ENCODE peak calls at places on chromosomes 11 and 22, in ten cellular contexts. One of them, this sample, is unnamed.

GRCh38 chr11:38300570-38300969 is 1702.5 kb upstream of the RAG2 start:
- DNase-seq in mammary epithelial cell: no peak
- DNase-seq in PC-3: no peak
- DNase-seq in H9: no peak
- DNase-seq in GM23338: no peak
- DNase-seq in IMR-90: no peak
- DNase-seq in hepatocyte: no peak
- DNase-seq in neural progenitor cell: no peak
- DNase-seq in GM12878: no peak
- DNase-seq in OCI-LY7: no peak
- DNase-seq in this sample: no peak

GRCh38 chr11:74682731-74683278 is 48.4 kb downstream of the CHRDL2 start:
- DNase-seq in mammary epithelial cell: no peak
- DNase-seq in GM23338: peak; percentile 16
- DNase-seq in PC-3: no peak
- DNase-seq in GM12878: no peak
- DNase-seq in neural progenitor cell: no peak
- DNase-seq in OCI-LY7: no peak
- DNase-seq in IMR-90: no peak
- DNase-seq in H9: no peak
- DNase-seq in hepatocyte: no peak
- DNase-seq in this sample: no peak

GRCh38 chr11:65851083-65851579 is 6.8 kb downstream of the CFL1 start:
- DNase-seq in IMR-90: no peak
- DNase-seq in PC-3: peak; percentile 69
- DNase-seq in GM23338: peak; percentile 90
- DNase-seq in neural progenitor cell: peak; percentile 45
- DNase-seq in hepatocyte: peak; percentile 16
- DNase-seq in mammary epithelial cell: no peak
- DNase-seq in OCI-LY7: no peak
- DNase-seq in GM12878: no peak
- DNase-seq in H9: peak; percentile 84
- DNase-seq in this sample: no peak

GRCh38 chr11:20913113-20913512 is 243.7 kb downstream of the NELL1 start:
- DNase-seq in H9: no peak
- DNase-seq in PC-3: no peak
- DNase-seq in OCI-LY7: no peak
- DNase-seq in mammary epithelial cell: no peak
- DNase-seq in IMR-90: no peak
- DNase-seq in neural progenitor cell: no peak
- DNase-seq in hepatocyte: no peak
- DNase-seq in GM23338: peak; percentile 17
- DNase-seq in GM12878: no peak
- DNase-seq in this sample: no peak

GRCh38 chr11:19931141-19931767 is 218.6 kb downstream of the NAV2 start:
- DNase-seq in OCI-LY7: no peak
- DNase-seq in GM23338: no peak
- DNase-seq in neural progenitor cell: peak; percentile 65
- DNase-seq in mammary epithelial cell: no peak
- DNase-seq in H9: no peak
- DNase-seq in hepatocyte: peak; percentile 74
- DNase-seq in GM12878: no peak
- DNase-seq in IMR-90: no peak
- DNase-seq in PC-3: no peak
- DNase-seq in this sample: no peak

GRCh38 chr11:104164028-104164520 is at the start of gene PDGFD:
- DNase-seq in H9: peak; percentile 90
- DNase-seq in IMR-90: peak; percentile 70
- DNase-seq in GM23338: peak; percentile 93
- DNase-seq in neural progenitor cell: peak; percentile 93
- DNase-seq in OCI-LY7: peak; percentile 87
- DNase-seq in mammary epithelial cell: peak; percentile 67
- DNase-seq in hepatocyte: peak; percentile 84
- DNase-seq in GM12878: no peak
- DNase-seq in PC-3: peak; percentile 67
- DNase-seq in this sample: peak; percentile 70

GRCh38 chr11:64453466-64453865 is 94.5 kb downstream of the RPS6KA4 start:
- DNase-seq in mammary epithelial cell: no peak
- DNase-seq in H9: peak; percentile 18
- DNase-seq in hepatocyte: no peak
- DNase-seq in OCI-LY7: no peak
- DNase-seq in GM12878: no peak
- DNase-seq in IMR-90: no peak
- DNase-seq in GM23338: no peak
- DNase-seq in PC-3: no peak
- DNase-seq in neural progenitor cell: no peak
- DNase-seq in this sample: no peak

GRCh38 chr22:44146088-44146861 is 34.5 kb upstream of the PARVG start:
- DNase-seq in mammary epithelial cell: no peak
- DNase-seq in PC-3: no peak
- DNase-seq in IMR-90: no peak
- DNase-seq in H9: peak; percentile 56
- DNase-seq in OCI-LY7: no peak
- DNase-seq in GM12878: no peak
- DNase-seq in neural progenitor cell: peak; percentile 78
- DNase-seq in GM23338: peak; percentile 65
- DNase-seq in hepatocyte: no peak
- DNase-seq in this sample: no peak

GRCh38 chr11:130068986-130069683 is 559 bp upstream of the APLP2 start:
- DNase-seq in GM23338: peak; percentile 67
- DNase-seq in OCI-LY7: no peak
- DNase-seq in hepatocyte: peak; percentile 61
- DNase-seq in H9: peak; percentile 63
- DNase-seq in PC-3: peak; percentile 97
- DNase-seq in IMR-90: peak; percentile 80
- DNase-seq in GM12878: no peak
- DNase-seq in mammary epithelial cell: peak; percentile 81
- DNase-seq in neural progenitor cell: peak; percentile 71
- DNase-seq in this sample: no peak

GRCh38 chr11:17471501-17471900 is 5.1 kb downstream of the ABCC8 start:
- DNase-seq in GM23338: no peak
- DNase-seq in mammary epithelial cell: no peak
- DNase-seq in OCI-LY7: no peak
- DNase-seq in neural progenitor cell: no peak
- DNase-seq in IMR-90: no peak
- DNase-seq in H9: no peak
- DNase-seq in hepatocyte: no peak
- DNase-seq in GM12878: no peak
- DNase-seq in PC-3: peak; percentile 16
- DNase-seq in this sample: no peak

GRCh38 chr22:40668611-40669390 is 10.5 kb upstream of the MCHR1 start:
- DNase-seq in PC-3: peak; percentile 55
- DNase-seq in mammary epithelial cell: peak; percentile 87
- DNase-seq in hepatocyte: peak; percentile 65
- DNase-seq in IMR-90: peak; percentile 89
- DNase-seq in OCI-LY7: no peak
- DNase-seq in GM23338: peak; percentile 43
- DNase-seq in GM12878: no peak
- DNase-seq in neural progenitor cell: peak; percentile 35
- DNase-seq in H9: no peak
- DNase-seq in this sample: peak; percentile 77

DNA sequence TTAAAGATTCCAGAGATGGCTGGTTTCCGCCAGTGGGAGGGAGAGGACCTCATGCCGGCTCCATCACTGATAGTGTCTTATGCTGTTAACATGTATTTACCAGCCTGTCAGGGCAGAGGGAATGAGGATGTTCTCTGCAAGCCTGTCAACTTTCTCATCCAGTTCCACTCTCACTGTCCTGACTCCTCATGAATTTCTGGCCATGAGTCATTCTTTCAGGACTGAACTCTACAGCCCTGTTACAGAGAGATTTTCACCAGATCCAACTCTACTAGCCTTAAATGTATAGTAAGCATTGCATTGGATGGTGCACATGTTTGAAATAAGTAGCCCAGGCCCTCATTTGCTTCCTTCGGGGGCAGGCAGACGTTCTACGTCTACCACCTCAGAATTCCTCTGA is 387.7 kb downstream of the TMEM135 start:
- DNase-seq in IMR-90: peak; percentile 59
- DNase-seq in neural progenitor cell: no peak
- DNase-seq in mammary epithelial cell: peak; percentile 35
- DNase-seq in GM23338: no peak
- DNase-seq in hepatocyte: no peak
- DNase-seq in GM12878: no peak
- DNase-seq in OCI-LY7: no peak
- DNase-seq in H9: no peak
- DNase-seq in PC-3: peak; percentile 50
- DNase-seq in this sample: no peak
- H3K4me1 ChIP-seq in IMR-90: peaks cover 16% of the 10 kb centered on the region
- H3K4me1 ChIP-seq in neural progenitor cell: no peaks in the 10 kb centered on the region
- H3K4me1 ChIP-seq in mammary epithelial cell: no peaks in the 10 kb centered on the region
- H3K4me1 ChIP-seq in GM23338: no peaks in the 10 kb centered on the region
- H3K4me1 ChIP-seq in hepatocyte: no peaks in the 10 kb centered on the region
- H3K4me1 ChIP-seq in GM12878: no peaks in the 10 kb centered on the region
- H3K4me1 ChIP-seq in OCI-LY7: peaks cover 25% of the 10 kb centered on the region
- H3K4me1 ChIP-seq in H9: peaks cover 5% of the 10 kb centered on the region
- H3K4me1 ChIP-seq in PC-3: peaks cover 65% of the 10 kb centered on the region
- H3K4me1 ChIP-seq in this sample: peaks cover 10% of the 10 kb centered on the region

GRCh38 chr22:48921411-48921903 is 906.2 kb downstream of the BRD1 start:
- DNase-seq in GM23338: no peak
- DNase-seq in IMR-90: no peak
- DNase-seq in mammary epithelial cell: no peak
- DNase-seq in PC-3: no peak
- DNase-seq in hepatocyte: no peak
- DNase-seq in GM12878: no peak
- DNase-seq in neural progenitor cell: no peak
- DNase-seq in OCI-LY7: no peak
- DNase-seq in H9: no peak
- DNase-seq in this sample: no peak

GRCh38 chr22:48920776-48921241 is 906.9 kb downstream of the BRD1 start:
- DNase-seq in mammary epithelial cell: no peak
- DNase-seq in PC-3: no peak
- DNase-seq in hepatocyte: no peak
- DNase-seq in OCI-LY7: no peak
- DNase-seq in IMR-90: no peak
- DNase-seq in GM12878: no peak
- DNase-seq in H9: peak; percentile 17
- DNase-seq in GM23338: no peak
- DNase-seq in neural progenitor cell: no peak
- DNase-seq in this sample: no peak

GRCh38 chr22:48918585-48919186 is 909.0 kb downstream of the BRD1 start:
- DNase-seq in hepatocyte: peak; percentile 45
- DNase-seq in PC-3: no peak
- DNase-seq in mammary epithelial cell: no peak
- DNase-seq in H9: peak; percentile 12
- DNase-seq in OCI-LY7: no peak
- DNase-seq in GM23338: no peak
- DNase-seq in IMR-90: no peak
- DNase-seq in GM12878: no peak
- DNase-seq in neural progenitor cell: peak; percentile 9
- DNase-seq in this sample: no peak

GRCh38 chr22:48919851-48920589 is 907.7 kb downstream of the BRD1 start:
- DNase-seq in GM23338: no peak
- DNase-seq in PC-3: no peak
- DNase-seq in hepatocyte: no peak
- DNase-seq in GM12878: no peak
- DNase-seq in OCI-LY7: no peak
- DNase-seq in mammary epithelial cell: no peak
- DNase-seq in H9: peak; percentile 16
- DNase-seq in IMR-90: no peak
- DNase-seq in neural progenitor cell: no peak
- DNase-seq in this sample: no peak

DNA sequence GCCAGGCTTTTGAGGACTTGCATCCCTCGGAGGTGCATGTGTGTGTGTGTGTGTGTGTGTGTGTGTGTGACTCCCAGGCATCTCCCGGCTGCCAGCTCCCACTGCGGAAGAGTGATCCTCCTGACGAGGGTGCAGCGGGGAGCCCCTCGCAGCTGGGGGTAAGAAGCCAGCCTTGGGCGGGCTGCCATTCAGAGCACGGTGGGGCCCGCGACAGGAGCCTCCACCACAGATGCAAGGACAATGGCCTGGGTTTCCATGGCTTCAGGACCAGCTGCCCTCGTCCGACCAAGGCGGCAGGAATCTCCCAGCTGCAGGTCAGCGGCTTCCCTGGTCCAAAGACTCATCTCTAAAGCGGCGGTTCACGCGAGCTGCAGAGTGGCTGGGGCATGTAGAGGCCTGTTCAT is 908.5 kb downstream of the BRD1 start:
- DNase-seq in hepatocyte: no peak
- DNase-seq in GM23338: no peak
- DNase-seq in IMR-90: no peak
- DNase-seq in PC-3: no peak
- DNase-seq in neural progenitor cell: peak; percentile 74
- DNase-seq in GM12878: no peak
- DNase-seq in mammary epithelial cell: no peak
- DNase-seq in H9: peak; percentile 29
- DNase-seq in OCI-LY7: no peak
- DNase-seq in this sample: no peak
- H2AFZ ChIP-seq in hepatocyte: no peak overlapping the region
- H2AFZ ChIP-seq in GM23338: no peak overlapping the region
- H2AFZ ChIP-seq in IMR-90: no peak overlapping the region
- H2AFZ ChIP-seq in PC-3: no peak overlapping the region
- H2AFZ ChIP-seq in neural progenitor cell: no peak overlapping the region
- H2AFZ ChIP-seq in GM12878: no peak overlapping the region
- H2AFZ ChIP-seq in mammary epithelial cell: no peak overlapping the region
- H2AFZ ChIP-seq in H9: no peak overlapping the region
- H2AFZ ChIP-seq in OCI-LY7: no peak overlapping the region
- H2AFZ ChIP-seq in this sample: no peak overlapping the region

DNA sequence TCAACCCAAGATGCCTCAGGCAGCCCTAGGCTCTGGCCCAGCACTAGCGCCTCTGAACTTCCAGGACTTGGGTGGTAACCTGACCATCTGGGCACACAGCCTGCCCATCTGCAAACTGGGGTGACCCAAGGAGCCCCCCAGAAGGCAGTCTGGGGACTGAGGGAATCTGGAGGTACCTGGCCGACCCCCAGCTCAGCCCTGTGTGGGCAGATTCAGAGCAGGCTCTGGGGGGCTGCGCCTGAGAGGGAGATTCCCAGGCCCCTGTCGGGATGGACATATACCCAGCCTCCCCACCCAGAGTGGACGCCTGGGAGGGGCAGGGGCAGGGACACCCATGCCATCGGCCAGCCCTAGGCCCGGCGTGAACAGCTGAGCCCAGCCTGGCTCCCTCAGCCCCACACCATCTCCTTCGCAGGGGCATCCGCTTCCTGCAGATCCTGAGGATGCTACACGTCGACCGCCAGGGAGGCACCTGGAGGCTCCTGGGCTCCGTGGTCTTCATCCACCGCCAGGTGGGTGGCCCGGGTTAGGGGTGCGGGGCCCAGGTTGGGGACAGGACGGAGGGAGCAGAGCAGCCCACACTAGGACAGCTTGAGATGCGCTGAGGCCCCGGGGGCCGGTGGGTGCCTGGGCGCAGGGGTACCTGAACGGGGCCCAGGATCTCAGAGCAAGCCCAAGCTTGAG is 126.9 kb downstream of the KCNQ1 start:
- DNase-seq in IMR-90: no peak
- DNase-seq in GM23338: no peak
- DNase-seq in OCI-LY7: no peak
- DNase-seq in GM12878: no peak
- DNase-seq in PC-3: no peak
- DNase-seq in mammary epithelial cell: no peak
- DNase-seq in neural progenitor cell: no peak
- DNase-seq in hepatocyte: no peak
- DNase-seq in H9: no peak
- DNase-seq in this sample: no peak
- TF ChIP-seq CTCF in IMR-90: no peak
- TF ChIP-seq CTCF in GM23338: no peak
- TF ChIP-seq CTCF in OCI-LY7: no peak
- TF ChIP-seq CTCF in GM12878: no peak
- TF ChIP-seq CTCF in PC-3: no peak
- TF ChIP-seq CTCF in mammary epithelial cell: no peak
- TF ChIP-seq CTCF in neural progenitor cell: no peak
- TF ChIP-seq CTCF in hepatocyte: no peak
- TF ChIP-seq CTCF in H9: no peak
- TF ChIP-seq CTCF in this sample: no peak

GRCh38 chr22:24148586-24148985 is 32.7 kb upstream of the SUSD2 start:
- DNase-seq in GM12878: no peak
- DNase-seq in IMR-90: no peak
- DNase-seq in neural progenitor cell: no peak
- DNase-seq in mammary epithelial cell: no peak
- DNase-seq in hepatocyte: no peak
- DNase-seq in H9: no peak
- DNase-seq in GM23338: no peak
- DNase-seq in OCI-LY7: no peak
- DNase-seq in PC-3: no peak
- DNase-seq in this sample: no peak
- H3K4me1 ChIP-seq in GM12878: peaks cover 22% of the 10 kb centered on the region
- H3K4me1 ChIP-seq in IMR-90: peaks cover 55% of the 10 kb centered on the region
- H3K4me1 ChIP-seq in neural progenitor cell: peaks cover 3% of the 10 kb centered on the region
- H3K4me1 ChIP-seq in mammary epithelial cell: peaks cover 17% of the 10 kb centered on the region
- H3K4me1 ChIP-seq in hepatocyte: peaks cover 51% of the 10 kb centered on the region
- H3K4me1 ChIP-seq in H9: peaks cover 14% of the 10 kb centered on the region
- H3K4me1 ChIP-seq in GM23338: peaks cover 24% of the 10 kb centered on the region
- H3K4me1 ChIP-seq in OCI-LY7: peaks cover 38% of the 10 kb centered on the region
- H3K4me1 ChIP-seq in PC-3: peaks cover 16% of the 10 kb centered on the region
- H3K4me1 ChIP-seq in this sample: peaks cover 38% of the 10 kb centered on the region

This sample was measured in PC-9.